ENCODE peak calls at places on chromosome 14, in six cellular contexts. B is H1, I is K562, G is GM12878, J is HCT116, K is HepG2. O is an unnamed sample.

GRCh38 chr14:91382712-91383111 is 34.9 kb downstream of the CCDC88C start:
- DNase-seq in G (no peak), I (no peak), J (no peak), B (no peak), K (no peak), O (no peak)

GRCh38 chr14:104685216-104685997 is 4.0 kb upstream of the INF2 start:
- DNase-seq in J (no peak), I (no peak), G (no peak), B (peak), K (peak), O (no peak)

GRCh38 chr14:56482306-56482705 is 97.3 kb upstream of the TMEM260 start:
- DNase-seq in K (no peak), B (peak), G (no peak), I (peak), J (peak), O (peak)

GRCh38 chr14:39469094-39469710 is 37.0 kb upstream of the FBXO33 start:
- DNase-seq in J (no peak), G (no peak), I (no peak), B (peak), K (peak), O (no peak)

GRCh38 chr14:65849558-65849957 is 437.0 kb downstream of the FUT8 start:
- DNase-seq in K (no peak), I (no peak), J (no peak), B (no peak), G (no peak), O (no peak)

GRCh38 chr14:71408362-71409035 is 501.2 kb downstream of the PCNX1 start:
- DNase-seq in G (no peak), J (no peak), I (no peak), B (no peak), K (no peak), O (no peak)

GRCh38 chr14:94394594-94395305 is 6.3 kb upstream of the SERPINA1 start:
- DNase-seq in K (peak), G (no peak), I (no peak), B (no peak), J (no peak), O (no peak)

GRCh38 chr14:20494935-20495766 is 10.2 kb upstream of the RNASE10 start:
- DNase-seq in B (no peak), I (no peak), G (no peak), K (no peak), J (peak), O (no peak)

GRCh38 chr14:61468063-61468825 is 146.9 kb downstream of the PRKCH start:
- DNase-seq in I (no peak), J (no peak), B (peak), G (no peak), K (no peak), O (no peak)

DNA sequence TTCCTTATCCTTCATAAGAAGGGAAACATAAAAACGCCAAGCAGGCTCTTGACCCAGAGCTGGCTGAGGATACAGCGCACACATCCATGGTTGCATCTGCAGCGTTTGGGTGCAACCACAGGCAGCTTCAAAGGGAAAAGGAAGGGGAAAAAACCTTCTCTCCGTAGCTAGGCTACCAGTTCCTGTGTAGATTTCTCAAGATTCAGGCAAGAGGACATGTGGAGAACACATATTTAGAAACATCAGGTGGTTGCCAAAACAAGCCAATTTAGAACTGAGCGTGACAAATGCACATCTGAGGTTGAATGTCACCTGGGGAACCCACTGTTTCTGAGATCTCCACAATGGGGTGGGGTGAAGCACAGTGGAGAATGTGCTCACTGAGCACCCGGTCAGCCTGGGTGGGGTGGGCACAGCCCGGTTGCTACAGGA is 78.3 kb upstream of the BDKRB2 start:
- DNase-seq in B (no peak), K (no peak), G (peak), I (no peak), J (no peak), O (no peak)
- TF ChIP-seq ZNF274 in B (no peak), K (no peak), G (no peak), I (no peak), J (no peak), O (no peak)

DNA sequence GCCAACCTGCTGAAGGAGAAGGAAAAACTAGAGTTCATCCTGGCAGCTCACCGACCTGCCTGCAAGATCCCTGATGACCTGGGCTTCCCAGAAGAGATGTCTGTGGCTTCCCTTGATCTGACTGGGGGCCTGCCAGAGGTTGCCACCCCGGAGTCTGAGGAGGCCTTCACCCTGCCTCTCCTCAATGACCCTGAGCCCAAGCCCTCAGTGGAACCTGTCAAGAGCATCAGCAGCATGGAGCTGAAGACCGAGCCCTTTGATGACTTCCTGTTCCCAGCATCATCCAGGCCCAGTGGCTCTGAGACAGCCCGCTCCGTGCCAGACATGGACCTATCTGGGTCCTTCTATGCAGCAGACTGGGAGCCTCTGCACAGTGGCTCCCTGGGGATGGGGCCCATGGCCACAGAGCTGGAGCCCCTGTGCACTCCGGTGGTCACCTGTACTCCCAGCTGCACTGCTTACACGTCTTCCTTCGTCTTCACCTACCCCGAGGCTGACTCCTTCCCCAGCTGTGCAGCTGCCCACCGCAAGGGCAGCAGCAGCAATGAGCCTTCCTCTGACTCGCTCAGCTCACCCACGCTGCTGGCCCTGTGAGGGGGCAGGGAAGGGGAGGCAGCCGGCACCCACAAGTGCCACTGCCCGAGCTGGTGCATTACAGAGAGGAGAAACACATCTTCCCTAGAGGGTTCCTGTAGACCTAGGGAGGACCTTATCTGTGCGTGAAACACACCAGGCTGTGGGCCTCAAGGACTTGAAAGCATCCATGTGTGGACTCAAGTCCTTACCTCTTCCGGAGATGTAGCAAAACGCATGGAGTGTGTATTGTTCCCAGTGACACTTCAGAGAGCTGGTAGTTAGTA is 2.4 kb downstream of the FOS start:
- DNase-seq in B (no peak), J (no peak), G (no peak), K (no peak), I (no peak), O (no peak)
- H3K4me3 ChIP-seq in B (peak), J (no peak), G (no peak), K (no peak), I (no peak), O (peak)

GRCh38 chr14:68379510-68380303 is 413.2 kb downstream of the ZFP36L1 start:
- DNase-seq in G (no peak), B (no peak), J (no peak), K (no peak), I (no peak), O (no peak)
- TF ChIP-seq YY1 in G (no peak), B (no peak), J (no peak), K (no peak), I (no peak), O (no peak)

DNA sequence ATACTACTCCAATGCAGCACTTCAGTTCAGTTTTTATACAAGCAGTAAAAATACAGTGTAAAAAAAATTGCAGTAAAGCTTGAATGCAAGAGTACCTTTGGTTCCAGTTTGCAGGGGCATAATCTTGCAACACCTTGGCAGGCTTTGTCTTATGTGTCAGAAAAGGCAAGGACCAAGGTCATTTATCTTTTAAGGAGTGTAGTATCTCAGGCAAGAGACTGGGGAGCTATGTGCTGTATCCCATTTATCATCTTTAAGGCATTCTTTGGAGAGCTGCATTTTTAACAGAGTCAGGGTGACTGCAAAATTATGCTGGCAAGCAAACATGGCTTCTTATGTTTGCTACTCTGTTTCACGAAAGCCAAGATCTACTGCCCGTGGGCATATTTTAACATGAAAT is 14.8 kb upstream of the DLGAP5 start:
- DNase-seq in I (no peak), K (no peak), J (no peak), G (no peak), B (no peak), O (no peak)
- TF ChIP-seq ZNF274 in I (no peak), K (no peak), J (no peak), G (no peak), B (no peak), O (no peak)

DNA sequence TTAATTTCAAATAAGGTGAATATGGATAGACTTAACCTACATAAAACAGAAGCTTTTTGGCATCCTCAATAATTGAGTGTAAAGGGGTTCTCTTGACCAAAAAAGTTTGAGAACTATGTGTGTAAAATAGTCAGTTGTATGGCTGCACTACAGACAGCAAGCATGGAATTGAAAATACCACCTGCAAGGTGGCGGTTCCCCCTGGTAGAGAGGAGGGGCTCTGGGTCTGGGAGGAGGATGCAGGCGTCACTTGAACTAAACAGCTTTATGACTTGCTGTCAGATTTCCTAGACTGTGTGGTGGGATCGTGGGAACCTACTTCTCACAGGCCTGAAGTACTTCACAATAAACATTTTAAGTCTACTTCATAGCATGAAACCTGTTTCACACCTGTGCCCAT is 6.3 kb downstream of the EVL start:
- DNase-seq in B (no peak), I (no peak), K (no peak), G (no peak), J (no peak), O (no peak)
- H3K4me3 ChIP-seq in B (no peak), I (no peak), K (no peak), G (peak), J (no peak), O (no peak)